ENCODE peak calls at places on chromosomes 5 and 9, in five cellular contexts. N is tibial artery, X is endothelial cell of umbilical vein, U is colonic mucosa, J is right lobe of liver. B is an unnamed sample. For H3K4me1, the result is how much of the 10 kb centered on the place peaks cover.

GRCh38 chr9:88533951-88534455 is 975 bp upstream of the NXNL2 start:
- DNase-seq in U (peak), N (peak), J (peak), X (peak), B (peak)

GRCh38 chr5:137186759-137187461 is 312.2 kb downstream of the SPOCK1 start:
- DNase-seq in N (peak), U (no peak), X (no peak), J (no peak), B (no peak)

GRCh38 chr9:137027369-137028012 is 546 bp downstream of the ABCA2 start:
- DNase-seq in N (no peak), J (peak), U (no peak), X (no peak), B (no peak)

GRCh38 chr5:66307647-66308257 is 163.7 kb downstream of the SREK1 start:
- DNase-seq in X (peak), N (no peak), U (no peak), J (no peak), B (peak)

GRCh38 chr9:15308511-15308910 is 1.5 kb upstream of the TTC39B start:
- DNase-seq in U (no peak), J (no peak), N (no peak), X (no peak), B (no peak)

GRCh38 chr9:93532121-93532520 is 44.3 kb upstream of the PHF2 start:
- DNase-seq in J (no peak), X (no peak), U (no peak), N (no peak), B (no peak)

GRCh38 chr5:37490931-37491330 is 111.8 kb downstream of the WDR70 start:
- DNase-seq in X (no peak), J (no peak), N (no peak), U (no peak), B (no peak)

GRCh38 chr9:131410051-131410491 is 16.2 kb downstream of the PRRC2B start:
- DNase-seq in X (no peak), J (no peak), N (no peak), U (no peak), B (no peak)

GRCh38 chr5:43889238-43889637 is 286.3 kb downstream of the NNT start:
- DNase-seq in N (no peak), U (no peak), X (no peak), J (no peak), B (no peak)

GRCh38 chr9:131095666-131096489 is 453 bp upstream of the AIF1L start:
- DNase-seq in X (peak), J (no peak), N (no peak), U (peak), B (peak)

GRCh38 chr9:82961504-82962125 is 101.3 kb downstream of the RASEF start:
- DNase-seq in J (peak), U (peak), X (peak), N (peak), B (peak)

GRCh38 chr9:131608469-131609115 is 63.3 kb downstream of the PRRT1B start:
- DNase-seq in N (peak), X (peak), U (no peak), J (peak), B (no peak)

GRCh38 chr5:81971694-81972495 is at the start of gene ATG10:
- DNase-seq in J (peak), N (peak), X (peak), U (peak), B (peak)

GRCh38 chr5:117326997-117327396 is 752.4 kb upstream of the SEMA6A start:
- DNase-seq in U (no peak), X (no peak), J (no peak), N (no peak), B (no peak)

GRCh38 chr9:71966601-71967000 is 55.2 kb downstream of the C9orf85 start:
- DNase-seq in X (no peak), J (no peak), U (no peak), N (no peak), B (no peak)

GRCh38 chr9:134611046-134611445 is 30.6 kb upstream of the COL5A1 start:
- DNase-seq in J (no peak), X (no peak), N (no peak), U (no peak), B (no peak)

GRCh38 chr5:52787600-52788504 is at the start of the genes ITGA1 and PELO:
- DNase-seq in U (peak), J (peak), X (peak), N (peak), B (peak)

DNA sequence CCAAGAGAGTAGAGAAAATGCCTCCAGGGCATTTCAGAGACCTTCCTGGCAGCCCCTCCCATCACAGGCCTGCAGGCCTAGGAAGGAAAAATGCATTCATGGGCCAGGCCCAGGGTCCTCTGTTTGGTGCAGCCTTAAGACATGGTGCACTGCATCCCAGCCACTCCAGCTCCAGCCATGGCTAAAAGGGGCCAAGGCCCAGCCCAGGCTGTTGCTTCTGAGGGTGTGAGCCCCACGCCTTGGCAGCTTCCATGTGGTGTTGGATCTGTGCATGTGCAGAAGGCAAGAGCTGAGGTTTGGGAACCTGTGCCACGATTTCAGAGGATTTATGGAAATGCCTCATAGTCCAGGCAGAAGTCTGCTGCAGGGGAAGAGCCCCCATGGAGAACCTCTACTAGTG is 74.9 kb upstream of the OR13F1 start:
- DNase-seq in X (no peak), U (no peak), N (no peak), J (no peak), B (no peak)
- H3K4me1 ChIP-seq in X (under half), U (under half), N (under half), J (under half), B (under half)

GRCh38 chr5:172939561-172939960 is 19.7 kb upstream of the RPL26L1 start:
- DNase-seq in U (no peak), N (no peak), X (no peak), J (no peak), B (no peak)
- H3K4me1 ChIP-seq in U (under half), N (under half), X (under half), J (under half), B (under half)

GRCh38 chr5:172743112-172743959 is 27.7 kb downstream of the DUSP1 start:
- DNase-seq in J (no peak), X (peak), U (no peak), N (no peak), B (no peak)
- H3K4me1 ChIP-seq in J (under half), X (under half), U (under half), N (under half), B (under half)

GRCh38 chr5:154757647-154758406 is 2.6 kb downstream of the LARP1 start:
- DNase-seq in N (no peak), X (peak), J (peak), U (no peak), B (peak)

GRCh38 chr5:154761062-154761740 is 6.0 kb downstream of the LARP1 start:
- DNase-seq in J (no peak), U (peak), X (no peak), N (no peak), B (peak)

GRCh38 chr5:154756871-154757646 is 1.9 kb downstream of the LARP1 start:
- DNase-seq in J (peak), X (peak), U (peak), N (peak), B (peak)

GRCh38 chr5:154758501-154758900 is 3.3 kb downstream of the LARP1 start:
- DNase-seq in U (no peak), N (no peak), X (no peak), J (no peak), B (no peak)

DNA sequence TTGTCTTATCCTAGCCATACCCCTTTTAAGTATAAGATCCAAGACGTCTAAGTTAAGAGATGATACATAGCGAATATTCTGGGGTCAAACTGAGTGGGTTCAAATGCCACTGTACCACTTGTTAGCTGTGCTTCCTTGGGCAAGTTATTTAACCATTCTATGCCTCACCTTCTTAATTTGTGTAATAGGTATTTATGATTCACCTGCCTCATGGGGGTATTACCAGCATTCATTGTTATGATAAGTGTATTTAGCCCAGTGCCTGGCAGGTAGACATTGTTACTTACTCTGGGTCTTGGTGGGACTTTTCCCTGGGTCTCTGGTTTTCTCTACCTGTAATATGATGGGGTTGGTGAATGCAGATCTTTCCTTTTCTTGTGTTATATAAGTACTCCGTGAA is 3.8 kb downstream of the LARP1 start:
- DNase-seq in N (no peak), X (no peak), J (no peak), U (no peak), B (no peak)
- H3K4me1 ChIP-seq in N (half or more), X (under half), J (under half), U (under half), B (under half)

DNA sequence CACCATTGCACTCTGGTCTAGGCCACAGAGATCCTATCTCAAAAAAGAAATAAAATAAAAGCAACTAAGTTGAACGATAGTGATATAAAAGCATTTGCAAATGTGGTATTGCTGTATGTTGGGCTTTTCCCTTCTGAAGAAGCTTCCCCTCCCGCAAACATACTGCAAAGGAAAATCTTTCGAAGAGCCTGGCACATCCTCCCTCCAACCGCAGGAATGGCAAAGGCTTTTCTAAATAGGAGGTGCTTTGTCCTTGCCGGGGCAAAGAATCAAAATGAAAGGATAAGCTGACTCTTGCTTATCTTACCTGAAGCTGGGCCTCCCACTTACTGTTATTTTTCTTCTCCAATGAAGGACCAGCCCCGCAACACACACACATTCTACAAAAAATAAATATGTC is 45.8 kb downstream of the SERINC5 start:
- DNase-seq in X (no peak), N (no peak), J (no peak), U (no peak), B (no peak)
- H3K4me1 ChIP-seq in X (under half), N (under half), J (half or more), U (under half), B (under half)

GRCh38 chr5:72030237-72030636 is 77.0 kb upstream of the MAP1B start:
- DNase-seq in J (no peak), X (no peak), U (no peak), N (no peak), B (no peak)

GRCh38 chr5:72034710-72035109 is 72.6 kb upstream of the MAP1B start:
- DNase-seq in X (no peak), J (no peak), U (no peak), N (no peak), B (no peak)

GRCh38 chr5:72035831-72036230 is 71.4 kb upstream of the MAP1B start:
- DNase-seq in J (no peak), U (no peak), N (no peak), X (no peak), B (no peak)

GRCh38 chr5:72036951-72037350 is 70.3 kb upstream of the MAP1B start:
- DNase-seq in U (no peak), N (no peak), J (no peak), X (no peak), B (no peak)

DNA sequence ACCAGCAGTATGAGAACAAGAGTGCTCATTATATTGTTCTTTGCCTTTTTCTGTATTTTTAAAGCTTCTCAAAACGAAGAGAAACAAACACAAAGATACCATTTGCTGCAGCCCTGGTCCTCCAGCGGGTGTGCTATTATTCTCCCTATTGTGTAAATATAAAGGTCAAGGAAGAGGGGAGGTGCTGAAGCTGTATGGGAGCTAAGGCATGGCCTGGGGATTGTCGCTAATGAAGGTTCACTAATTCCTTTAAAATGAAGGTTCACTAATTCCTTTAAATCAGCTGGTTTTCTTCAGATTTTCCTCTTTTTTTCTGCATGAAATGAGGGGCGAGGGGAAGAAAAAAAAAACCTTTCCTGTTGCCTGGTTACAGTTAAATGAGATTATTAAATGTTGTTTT is 74.5 kb upstream of the MAP1B start:
- DNase-seq in N (no peak), J (no peak), U (no peak), X (no peak), B (no peak)
- H3K4me1 ChIP-seq in N (under half), J (under half), U (under half), X (under half), B (under half)

DNA sequence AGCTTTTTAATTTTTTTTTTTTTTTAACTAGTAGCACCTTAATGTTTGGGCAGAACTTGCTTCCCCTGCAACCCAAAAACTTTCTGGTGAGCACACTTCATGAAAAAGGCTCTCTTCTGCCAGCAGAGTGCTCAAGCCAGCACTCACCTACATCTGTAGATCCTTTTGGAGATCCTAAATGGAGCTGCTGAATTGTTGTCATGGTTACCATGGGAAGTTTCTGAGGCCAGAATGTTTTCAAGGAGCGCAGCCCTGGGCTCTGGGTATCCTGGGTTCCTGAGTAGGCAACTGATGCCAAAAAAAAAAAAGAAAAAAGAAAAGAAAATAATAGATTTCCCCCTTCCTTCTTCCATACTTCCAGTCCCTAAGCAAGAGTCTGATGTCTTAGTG is 3.1 kb upstream of the CPEB4 start:
- DNase-seq in U (no peak), J (no peak), X (no peak), N (no peak), B (no peak)
- H3K4me1 ChIP-seq in U (under half), J (under half), X (under half), N (under half), B (under half)

B was measured in small intestine.